ENCODE peak calls at places on chromosomes 12 and 14, in four cellular contexts. T is K562, L is A549, K is GM12878. I is an unnamed sample.

GRCh38 chr14:34465069-34465859 is 3.2 kb upstream of the SPTSSA start:
- DNase-seq in T (peak; percentile 66), K (no peak), L (no peak), I (no peak)

GRCh38 chr14:103472939-103473338 is 49.7 kb downstream of the CKB start:
- DNase-seq in L (no peak), T (no peak), K (no peak), I (no peak)

GRCh38 chr14:105774001-105774400 is 247.6 kb downstream of the TMEM121 start:
- DNase-seq in L (no peak), K (no peak), T (no peak), I (no peak)

GRCh38 chr12:7108042-7108927 is 729 bp downstream of the C1RL start:
- DNase-seq in K (peak; percentile 55), L (peak; percentile 67), T (peak; percentile 78), I (peak; percentile 70)

GRCh38 chr14:66508547-66508845 is 549 bp downstream of the GPHN start:
- DNase-seq in K (no peak), T (no peak), L (no peak), I (no peak)

GRCh38 chr12:1972856-1973317 is 31.4 kb downstream of the DCP1B start:
- DNase-seq in L (no peak), T (no peak), K (no peak), I (no peak)

GRCh38 chr12:122848471-122849351 is 13.5 kb downstream of the HIP1R start:
- DNase-seq in K (no peak), L (no peak), T (no peak), I (no peak)

GRCh38 chr12:105445261-105446015 is 114.9 kb downstream of the C12orf75 start:
- DNase-seq in L (no peak), T (no peak), K (no peak), I (no peak)

GRCh38 chr14:102893452-102893851 is 29.0 kb upstream of the AMN start:
- DNase-seq in T (no peak), L (no peak), K (peak; percentile 17), I (no peak)

GRCh38 chr12:46771268-46771837 is 54.4 kb downstream of the SLC38A4 start:
- DNase-seq in T (no peak), L (no peak), K (no peak), I (no peak)

GRCh38 chr12:131711551-131712205 is 788 bp downstream of the SFSWAP start:
- DNase-seq in K (no peak), T (no peak), L (no peak), I (no peak)

GRCh38 chr14:68552597-68552996 is 240.3 kb downstream of the ZFP36L1 start:
- DNase-seq in L (no peak), K (no peak), T (no peak), I (no peak)
- TF ChIP-seq EP300 in L (no peak), K (no peak), T (no peak), I (no peak)

GRCh38 chr14:54423991-54424390 is 17.2 kb downstream of the CNIH1 start:
- DNase-seq in K (no peak), L (no peak), T (no peak), I (no peak)

GRCh38 chr14:54425537-54426274 is 15.5 kb downstream of the CNIH1 start:
- DNase-seq in K (no peak), T (no peak), L (no peak), I (no peak)

GRCh38 chr14:54424479-54424901 is 16.7 kb downstream of the CNIH1 start:
- DNase-seq in T (no peak), L (no peak), K (no peak), I (no peak)

GRCh38 chr14:54425068-54425467 is 16.1 kb downstream of the CNIH1 start:
- DNase-seq in K (no peak), L (no peak), T (no peak), I (no peak)

GRCh38 chr14:54420478-54421116 is 20.6 kb downstream of the CNIH1 start:
- DNase-seq in L (peak; percentile 55), K (no peak), T (peak; percentile 29), I (peak; percentile 41)
- TF ChIP-seq RCOR1 in L (no peak), K (no peak), T (no peak), I (no peak)

GRCh38 chr14:94165744-94166143 is 8.4 kb upstream of the PPP4R4 start:
- DNase-seq in L (no peak), K (no peak), T (no peak), I (no peak)

GRCh38 chr14:94163806-94164205 is 10.3 kb upstream of the PPP4R4 start:
- DNase-seq in K (no peak), T (no peak), L (no peak), I (no peak)

GRCh38 chr14:94161979-94162378 is 12.1 kb upstream of the PPP4R4 start:
- DNase-seq in K (no peak), T (no peak), L (no peak), I (no peak)

GRCh38 chr14:94162466-94162865 is 11.7 kb upstream of the PPP4R4 start:
- DNase-seq in T (no peak), L (no peak), K (no peak), I (no peak)

GRCh38 chr14:94164685-94165431 is 9.3 kb upstream of the PPP4R4 start:
- DNase-seq in T (no peak), K (no peak), L (no peak), I (no peak)
- TF ChIP-seq EP300 in T (no peak), K (no peak), L (no peak), I (no peak)

DNA sequence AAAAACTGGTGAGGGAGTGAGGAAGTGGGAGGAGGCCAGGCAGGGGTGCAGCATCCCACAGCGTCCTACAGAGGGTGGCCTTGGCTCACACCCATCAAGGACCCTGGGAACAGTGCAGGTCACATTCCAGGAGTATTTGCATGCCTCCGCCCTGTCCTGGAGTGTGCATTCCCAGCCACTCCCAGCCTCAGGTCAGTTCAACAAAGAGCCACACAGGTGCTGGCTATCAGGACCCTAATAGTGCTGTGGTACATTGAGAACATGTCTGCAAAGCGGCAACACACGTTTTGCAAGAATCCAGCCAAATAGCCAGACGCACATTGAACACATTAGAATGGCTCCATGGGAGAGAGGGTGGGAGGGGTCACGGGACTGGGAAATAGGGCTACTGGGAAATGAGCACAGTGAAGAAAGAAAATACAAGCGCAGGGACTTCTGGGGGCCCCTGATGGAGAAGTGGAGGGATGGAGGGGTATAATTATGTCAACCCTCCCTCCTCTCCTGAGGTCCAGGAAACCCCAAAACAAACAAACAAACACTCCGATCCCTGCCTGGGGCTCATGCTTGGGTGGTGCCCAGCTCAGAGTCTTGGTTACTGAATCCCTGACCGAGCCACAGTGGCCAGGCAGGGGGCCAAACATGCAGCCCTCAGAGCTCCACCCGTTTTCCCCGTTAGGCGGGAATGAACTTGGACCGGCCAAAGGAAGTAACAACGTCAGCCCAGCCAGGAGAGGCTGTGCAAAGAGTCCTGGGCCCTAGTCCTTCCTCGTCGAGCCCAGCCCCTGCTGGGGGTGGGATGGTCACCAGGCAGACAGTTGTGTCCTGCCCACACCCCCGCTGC is 36.4 kb downstream of the CMKLR1 start:
- DNase-seq in T (no peak), L (no peak), K (no peak), I (peak; percentile 39)
- TF ChIP-seq RCOR1 in T (no peak), L (no peak), K (no peak), I (no peak)

GRCh38 chr12:75390899-75391538 is at the start of gene GLIPR1L2:
- DNase-seq in K (peak; percentile 86), T (peak; percentile 80), L (peak; percentile 81), I (peak; percentile 87)
- TF ChIP-seq EP300 in K (no peak), T (no peak), L (no peak), I (no peak)

GRCh38 chr12:53336137-53336785 is at the start of gene SP7:
- DNase-seq in K (no peak), T (no peak), L (no peak), I (peak; percentile 52)
- TF ChIP-seq RCOR1 in K (no peak), T (no peak), L (no peak), I (no peak)

GRCh38 chr12:128660532-128661215 is 163.1 kb downstream of the SLC15A4 start:
- DNase-seq in K (no peak), L (no peak), T (no peak), I (no peak)
- TF ChIP-seq EP300 in K (no peak), L (no peak), T (no peak), I (no peak)

I was measured in SK-N-SH.